ENCODE peak calls at places on chromosomes 7 and 10, in nine cellular contexts. U, E, B, Q, V, G, M, K and P are unnamed samples.

GRCh38 chr7:96709381-96710228 is at the start of gene SEM1:
- DNase-seq in U (peak), E (peak), B (peak), Q (peak), V (peak), G (peak), M (peak), K (peak), P (peak)

GRCh38 chr10:52351911-52352310 is 37.8 kb downstream of the DKK1 start:
- DNase-seq in U (no peak), E (no peak), B (no peak), Q (no peak), V (no peak), G (no peak), M (no peak), K (no peak), P (no peak)

GRCh38 chr7:50632561-50633413 is 67.6 kb upstream of the DDC start:
- DNase-seq in U (peak), E (peak), B (no peak), Q (peak), V (peak), G (no peak), M (peak), K (peak), P (peak)

GRCh38 chr7:135939-136338 is 56.4 kb upstream of the FAM20C start:
- DNase-seq in U (no peak), E (no peak), B (no peak), Q (no peak), V (no peak), G (no peak), M (no peak), K (no peak), P (no peak)

GRCh38 chr10:98881789-98882188 is 353.9 kb downstream of the HPSE2 start:
- DNase-seq in U (no peak), E (no peak), B (no peak), Q (no peak), V (no peak), G (no peak), M (no peak), K (no peak), P (no peak)

GRCh38 chr10:105188737-105189463 is 547.8 kb downstream of the SORCS3 start:
- DNase-seq in U (no peak), E (no peak), B (no peak), Q (no peak), V (no peak), G (no peak), M (no peak), K (no peak), P (no peak)

GRCh38 chr10:123227706-123228105 is 73.5 kb downstream of the BUB3 start:
- DNase-seq in U (no peak), E (no peak), B (no peak), Q (no peak), V (no peak), G (no peak), M (no peak), K (no peak), P (no peak)

GRCh38 chr10:100614416-100614815 is 78.7 kb downstream of the HIF1AN start:
- DNase-seq in U (no peak), E (no peak), B (no peak), Q (peak), V (no peak), G (no peak), M (no peak), K (no peak), P (no peak)

GRCh38 chr7:64887756-64888508 is 15.1 kb upstream of the ZNF273 start:
- DNase-seq in U (no peak), E (peak), B (no peak), Q (peak), V (peak), G (no peak), M (peak), K (peak), P (peak)

GRCh38 chr7:17472518-17472917 is 174.1 kb downstream of the AHR start:
- DNase-seq in U (no peak), E (no peak), B (no peak), Q (no peak), V (no peak), G (no peak), M (no peak), K (no peak), P (no peak)

GRCh38 chr10:122120008-122120744 is 131.2 kb downstream of the TACC2 start:
- DNase-seq in U (no peak), E (no peak), B (no peak), Q (no peak), V (no peak), G (no peak), M (no peak), K (no peak), P (no peak)

GRCh38 chr7:43302211-43302711 is 189.8 kb downstream of the HECW1 start:
- DNase-seq in U (no peak), E (no peak), B (peak), Q (no peak), V (peak), G (no peak), M (no peak), K (no peak), P (no peak)

DNA sequence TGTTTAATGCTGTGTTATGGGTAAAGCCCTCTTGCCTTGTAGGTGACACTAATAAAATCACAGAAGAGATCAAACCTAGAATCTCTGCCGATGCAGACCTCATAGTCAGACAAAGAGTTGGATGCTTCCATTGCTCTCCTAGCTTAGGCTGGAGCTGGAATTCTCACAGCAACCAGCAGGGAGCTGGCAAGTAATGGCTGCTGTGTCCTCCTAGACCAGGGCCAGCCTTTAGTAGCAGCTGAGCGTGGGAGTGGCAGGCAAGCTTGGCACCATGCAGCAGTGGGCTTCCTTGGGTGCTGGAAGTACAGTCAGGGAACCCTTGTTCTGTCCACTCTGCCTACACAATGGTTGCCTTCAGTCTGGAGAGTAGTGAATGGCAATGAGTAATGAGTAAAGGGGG is 598.3 kb upstream of the GALNT17 start:
- DNase-seq in U (no peak), E (no peak), B (no peak), Q (no peak), V (no peak), G (no peak), M (no peak), K (no peak), P (no peak)
- TF ChIP-seq CTCF in U (no peak), E (no peak), B (no peak), Q (no peak), V (no peak), G (no peak), M (no peak), K (no peak), P (no peak)

GRCh38 chr10:14879801-14880193 is 1.1 kb downstream of the SUV39H2 start:
- DNase-seq in U (no peak), E (peak), B (no peak), Q (no peak), V (no peak), G (no peak), M (no peak), K (no peak), P (no peak)

GRCh38 chr10:14879055-14879800 is 562 bp downstream of the SUV39H2 start:
- DNase-seq in U (no peak), E (peak), B (peak), Q (peak), V (no peak), G (peak), M (peak), K (no peak), P (peak)

GRCh38 chr10:14876764-14877163 is 1.9 kb upstream of the SUV39H2 start:
- DNase-seq in U (no peak), E (no peak), B (no peak), Q (no peak), V (no peak), G (no peak), M (no peak), K (no peak), P (no peak)

GRCh38 chr10:14878266-14879054 is at the start of gene SUV39H2:
- DNase-seq in U (peak), E (peak), B (peak), Q (peak), V (peak), G (peak), M (peak), K (peak), P (peak)

GRCh38 chr10:14880201-14880600 is 1.5 kb downstream of the SUV39H2 start:
- DNase-seq in U (no peak), E (no peak), B (no peak), Q (no peak), V (no peak), G (no peak), M (no peak), K (no peak), P (no peak)
- TF ChIP-seq CTCF in U (no peak), E (no peak), B (no peak), Q (no peak), V (no peak), G (no peak), M (no peak), K (no peak), P (no peak)

GRCh38 chr7:131517218-131517923 is 39.1 kb downstream of the PODXL start:
- DNase-seq in U (no peak), E (no peak), B (no peak), Q (no peak), V (no peak), G (no peak), M (no peak), K (no peak), P (no peak)

GRCh38 chr7:131521651-131522163 is 34.7 kb downstream of the PODXL start:
- DNase-seq in U (no peak), E (no peak), B (no peak), Q (peak), V (no peak), G (peak), M (no peak), K (no peak), P (no peak)

GRCh38 chr7:131513245-131514061 is 43.0 kb downstream of the PODXL start:
- DNase-seq in U (peak), E (peak), B (peak), Q (peak), V (peak), G (peak), M (peak), K (peak), P (peak)

GRCh38 chr7:131522325-131522920 is 34.0 kb downstream of the PODXL start:
- DNase-seq in U (no peak), E (no peak), B (no peak), Q (peak), V (no peak), G (no peak), M (no peak), K (no peak), P (no peak)

DNA sequence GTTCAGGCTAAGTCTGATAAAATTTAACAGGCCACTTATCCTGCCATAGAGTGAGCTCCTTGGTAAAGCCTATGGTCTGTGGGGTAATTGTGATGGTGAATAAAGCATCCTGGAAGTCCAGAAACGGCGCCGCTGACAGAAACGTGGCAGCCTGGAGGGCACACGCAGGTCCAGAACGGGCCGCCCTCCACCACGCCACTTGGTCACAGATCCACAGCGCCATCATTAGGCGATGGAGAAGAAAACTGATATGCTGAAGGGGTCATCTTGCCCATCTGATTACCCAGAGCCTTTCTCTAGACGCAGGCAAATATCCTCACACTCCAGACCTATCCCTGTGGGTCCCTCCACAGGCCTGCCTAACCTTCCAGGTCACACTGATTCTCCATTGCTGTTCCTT is 37.8 kb downstream of the PODXL start:
- DNase-seq in U (no peak), E (no peak), B (no peak), Q (no peak), V (no peak), G (no peak), M (no peak), K (no peak), P (no peak)
- TF ChIP-seq CTCF in U (no peak), E (no peak), B (no peak), Q (no peak), V (no peak), G (no peak), M (no peak), K (no peak), P (no peak)

DNA sequence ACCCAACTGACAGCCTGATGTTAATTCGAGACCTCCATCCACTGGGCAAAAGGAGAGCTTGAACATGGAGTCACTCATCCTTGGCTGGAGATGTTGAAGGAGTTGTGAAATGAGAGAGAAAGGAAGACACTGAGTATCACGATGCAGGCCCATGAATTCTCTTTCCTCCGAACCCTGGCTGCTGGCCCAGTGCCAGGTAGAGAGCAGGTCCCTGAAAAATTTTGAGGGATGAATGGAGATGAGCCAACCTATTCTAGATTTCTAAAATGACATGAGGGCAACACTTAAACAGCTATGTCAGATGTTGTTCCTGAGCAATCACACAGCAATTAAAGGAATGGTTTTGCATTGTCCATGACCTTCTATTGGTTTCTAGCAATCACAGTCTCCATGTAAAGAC is 355.1 kb upstream of the ZMIZ1 start:
- DNase-seq in U (no peak), E (no peak), B (no peak), Q (no peak), V (no peak), G (no peak), M (no peak), K (no peak), P (no peak)
- TF ChIP-seq CTCF in U (no peak), E (no peak), B (no peak), Q (no peak), V (no peak), G (no peak), M (no peak), K (no peak), P (no peak)